ENCODE peak calls at places on chromosomes 2 and 18, in eight cellular contexts. Z, M, L, J, H, V, I and P are unnamed samples.

GRCh38 chr2:134460583-134460998 is 206.7 kb downstream of the MGAT5 start:
- DNase-seq in M (peak), L (no peak), Z (peak), H (no peak), V (peak), J (peak), I (peak), P (peak)

GRCh38 chr2:79437416-79438281 is 75.2 kb upstream of the CTNNA2 start:
- DNase-seq in Z (no peak), L (no peak), H (no peak), M (no peak), I (no peak), V (no peak), J (no peak), P (peak)

GRCh38 chr2:23135481-23136100 is 249.4 kb upstream of the KLHL29 start:
- DNase-seq in L (no peak), J (no peak), M (no peak), V (no peak), H (no peak), Z (no peak), I (no peak), P (no peak)

GRCh38 chr18:35835838-35836237 is 136.6 kb upstream of the RMP24 start:
- DNase-seq in Z (no peak), V (no peak), M (no peak), I (no peak), J (no peak), L (no peak), H (no peak), P (no peak)

GRCh38 chr2:45714679-45715078 is 63.2 kb downstream of the PRKCE start:
- DNase-seq in Z (no peak), I (no peak), V (no peak), M (no peak), H (no peak), L (no peak), J (no peak), P (no peak)

GRCh38 chr2:240655931-240656886 is 26.5 kb downstream of the AQP12B start:
- DNase-seq in Z (peak), L (no peak), J (no peak), H (peak), V (no peak), M (no peak), I (peak), P (peak)

GRCh38 chr2:102051659-102052366 is 60.1 kb downstream of the IL1R2 start:
- DNase-seq in M (no peak), H (no peak), J (no peak), L (peak), I (peak), Z (no peak), V (no peak), P (no peak)

GRCh38 chr2:100610381-100610831 is 47.6 kb downstream of the PDCL3 start:
- DNase-seq in J (peak), I (peak), L (peak), H (peak), M (peak), V (peak), Z (peak), P (peak)

GRCh38 chr2:240250985-240251847 is 110.8 kb upstream of the OTOS start:
- DNase-seq in L (peak), I (peak), V (no peak), H (peak), J (peak), M (peak), Z (peak), P (peak)

GRCh38 chr18:33744032-33744697 is 166.1 kb downstream of the ASXL3 start:
- DNase-seq in H (no peak), L (no peak), J (no peak), I (no peak), V (no peak), Z (no peak), M (no peak), P (no peak)

GRCh38 chr2:22903616-22904015 is 481.4 kb upstream of the KLHL29 start:
- DNase-seq in J (no peak), I (no peak), L (no peak), H (no peak), M (no peak), V (no peak), Z (no peak), P (no peak)

GRCh38 chr18:21894619-21895367 is 154.2 kb downstream of the MIB1 start:
- DNase-seq in H (no peak), L (no peak), V (no peak), I (peak), Z (no peak), J (no peak), M (no peak), P (no peak)
- TF ChIP-seq POLR2A in H (no peak), L (no peak), V (no peak), I (no peak), Z (no peak), J (no peak), M (no peak), P (no peak)

DNA sequence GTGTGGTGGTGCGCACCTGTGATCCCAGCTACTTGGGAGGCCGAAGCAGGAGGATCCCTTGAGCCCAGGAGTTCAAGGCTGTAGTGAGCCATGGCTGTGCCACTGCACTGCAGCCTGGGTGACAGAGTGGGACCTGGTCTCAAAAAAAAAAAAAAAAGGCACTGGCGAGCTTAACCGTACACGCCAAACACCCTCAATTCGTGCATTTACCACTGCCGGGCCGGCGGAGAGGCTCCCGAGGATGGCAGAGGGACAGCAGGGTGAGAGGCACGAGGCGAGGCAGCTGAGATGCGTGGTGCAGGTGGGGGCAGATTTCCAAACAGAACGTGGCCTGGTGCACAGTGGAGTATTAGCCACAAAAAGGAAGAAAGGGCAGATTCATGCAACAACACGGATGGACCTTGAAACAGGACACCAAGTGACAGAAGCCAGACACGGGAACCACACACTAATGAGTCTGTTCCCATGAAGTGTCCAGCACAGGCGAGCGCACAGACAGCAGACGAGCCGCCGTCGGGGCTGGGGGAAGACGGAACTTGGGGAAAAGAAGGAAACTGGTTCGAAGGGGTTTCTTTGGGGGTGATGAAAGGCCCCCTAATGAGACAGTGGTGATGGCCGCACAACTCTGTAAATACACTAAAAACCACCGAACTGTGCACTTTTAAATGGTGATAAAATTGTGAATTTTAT is 27.4 kb downstream of the SLC66A2 start:
- DNase-seq in I (no peak), L (no peak), M (peak), Z (peak), H (peak), J (no peak), V (no peak), P (no peak)
- TF ChIP-seq POLR2A in I (no peak), L (no peak), M (no peak), Z (no peak), H (no peak), J (no peak), V (no peak), P (no peak)

GRCh38 chr2:28810384-28811285 is at the start of gene SPDYA:
- DNase-seq in I (peak), J (no peak), L (peak), H (peak), V (peak), M (peak), Z (peak), P (no peak)
- TF ChIP-seq POLR2A in I (no peak), J (no peak), L (no peak), H (no peak), V (no peak), M (no peak), Z (no peak), P (no peak)

GRCh38 chr2:131492418-131493198 is 411 bp upstream of the MZT2A start:
- DNase-seq in J (peak), H (peak), V (peak), I (peak), M (peak), L (peak), Z (peak), P (peak)
- TF ChIP-seq POLR2A in J (no peak), H (no peak), V (peak), I (no peak), M (no peak), L (no peak), Z (no peak), P (peak)

DNA sequence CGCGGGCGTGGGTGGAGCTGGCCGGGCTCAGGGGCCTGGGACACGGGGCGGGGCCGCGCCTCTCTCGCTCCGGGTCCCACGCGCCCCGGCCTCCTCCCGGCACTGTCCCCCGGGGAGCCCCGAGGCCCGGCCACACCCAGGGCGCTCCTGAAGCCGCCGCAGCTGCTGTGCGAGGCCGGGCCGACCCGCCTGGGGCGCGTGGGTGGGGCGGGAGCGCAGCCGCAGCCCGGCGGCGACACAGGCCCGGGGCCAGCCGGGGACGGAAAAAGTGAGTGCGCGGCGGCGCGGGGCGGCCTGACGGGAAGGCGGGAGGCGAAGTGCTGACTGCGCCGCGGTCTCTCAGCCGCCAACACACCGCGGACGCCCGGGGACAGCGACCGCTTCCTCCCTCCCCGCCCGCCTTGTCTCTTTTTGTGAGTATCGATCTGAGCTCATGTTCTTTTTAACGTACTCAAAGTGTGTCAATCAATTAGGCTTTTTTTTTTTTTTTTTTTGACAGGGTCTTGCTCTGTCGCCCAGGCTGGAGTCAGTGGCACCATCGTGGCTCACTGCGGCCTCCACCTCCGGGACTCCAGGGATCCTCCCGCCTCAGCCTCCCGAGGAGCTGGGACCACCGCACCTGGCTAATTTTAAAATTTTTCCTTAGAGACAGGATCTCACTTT is 14.5 kb downstream of the PDCD1 start:
- DNase-seq in H (peak), Z (peak), M (peak), V (peak), L (peak), I (peak), J (peak), P (no peak)
- TF ChIP-seq POLR2A in H (no peak), Z (no peak), M (no peak), V (no peak), L (no peak), I (no peak), J (no peak), P (peak)

GRCh38 chr2:47782557-47783490 is at the start of gene MSH6:
- DNase-seq in J (peak), Z (peak), L (peak), I (peak), V (peak), H (peak), M (peak), P (peak)
- TF ChIP-seq POLR2A in J (peak), Z (no peak), L (peak), I (peak), V (peak), H (peak), M (no peak), P (peak)